ENCODE peak calls at places on chromosome 13, in four cellular contexts. Y is brain microvascular endothelial cell, S is endodermal cell, U is small intestine. F is an unnamed sample. For H3K27me3, the result is how much of the 10 kb centered on the place peaks cover.

GRCh38 chr13:96223231-96223630 is 133.3 kb downstream of the HS6ST3 start:
- DNase-seq in Y (no peak), S (no peak), U (no peak), F (no peak)

GRCh38 chr13:29674532-29674931 is 79.0 kb upstream of the SLC7A1 start:
- DNase-seq in Y (no peak), S (no peak), U (no peak), F (no peak)

GRCh38 chr13:113345486-113345885 is 18.4 kb downstream of the GRTP1 start:
- DNase-seq in Y (no peak), S (no peak), U (no peak), F (no peak)

GRCh38 chr13:40483601-40484000 is 182.8 kb downstream of the FOXO1 start:
- DNase-seq in Y (no peak), S (no peak), U (no peak), F (no peak)

GRCh38 chr13:94660695-94661324 is 51.5 kb downstream of the SOX21 start:
- DNase-seq in Y (peak), S (no peak), U (peak), F (no peak)

GRCh38 chr13:89925107-89925506 is 1422.4 kb upstream of the MIR17HG start:
- DNase-seq in Y (no peak), S (peak), U (peak), F (no peak)

GRCh38 chr13:112451512-112452379 is 75.6 kb downstream of the SPACA7 start:
- DNase-seq in Y (no peak), S (peak), U (no peak), F (no peak)

GRCh38 chr13:96821971-96822370 is 172.3 kb downstream of the OXGR1 start:
- DNase-seq in Y (no peak), S (no peak), U (no peak), F (no peak)

GRCh38 chr13:21372530-21372929 is 86.6 kb downstream of the ZDHHC20 start:
- DNase-seq in Y (no peak), S (no peak), U (no peak), F (no peak)

GRCh38 chr13:100176781-100177389 is 88.0 kb downstream of the PCCA start:
- DNase-seq in Y (peak), S (no peak), U (no peak), F (no peak)

GRCh38 chr13:110772091-110772984 is 58.8 kb downstream of the ING1 start:
- DNase-seq in Y (no peak), S (no peak), U (no peak), F (no peak)

GRCh38 chr13:51881296-51881695 is 19.5 kb downstream of the CCDC70 start:
- DNase-seq in Y (no peak), S (no peak), U (no peak), F (no peak)

GRCh38 chr13:109910131-109910530 is 123.7 kb upstream of the IRS2 start:
- DNase-seq in Y (no peak), S (no peak), U (no peak), F (no peak)

GRCh38 chr13:87669379-87669978 is 1.7 kb upstream of the SLITRK5 start:
- DNase-seq in Y (no peak), S (peak), U (peak), F (peak)

GRCh38 chr13:97243915-97244820 is 22.0 kb downstream of the MBNL2 start:
- DNase-seq in Y (no peak), S (no peak), U (peak), F (no peak)

GRCh38 chr13:40664100-40665060 is 2.1 kb downstream of the FOXO1 start:
- DNase-seq in Y (peak), S (peak), U (peak), F (peak)

GRCh38 chr13:40777166-40777956 is 6.4 kb upstream of the MRPS31 start:
- DNase-seq in Y (peak), S (peak), U (peak), F (no peak)

GRCh38 chr13:48404952-48405351 is 8.0 kb downstream of the LPAR6 start:
- DNase-seq in Y (no peak), S (no peak), U (no peak), F (no peak)

GRCh38 chr13:41622545-41623429 is 165.4 kb downstream of the RGCC start:
- DNase-seq in Y (peak), S (no peak), U (no peak), F (no peak)

GRCh38 chr13:104779311-104779710 is 1713.1 kb upstream of the SLC10A2 start:
- DNase-seq in Y (peak), S (peak), U (no peak), F (no peak)

GRCh38 chr13:23558675-23559536 is 11.3 kb upstream of the TNFRSF19 start:
- DNase-seq in Y (peak), S (no peak), U (no peak), F (no peak)

GRCh38 chr13:40377783-40378182 is 288.7 kb downstream of the FOXO1 start:
- DNase-seq in Y (peak), S (no peak), U (no peak), F (peak)

GRCh38 chr13:33710924-33711323 is 107.0 kb upstream of the RFC3 start:
- DNase-seq in Y (no peak), S (no peak), U (no peak), F (no peak)

GRCh38 chr13:33322965-33323668 is 37.6 kb upstream of the STARD13 start:
- DNase-seq in Y (no peak), S (no peak), U (no peak), F (no peak)

GRCh38 chr13:29817604-29818378 is 32.6 kb downstream of the UBL3 start:
- DNase-seq in Y (no peak), S (no peak), U (no peak), F (no peak)

GRCh38 chr13:64332048-64332447 is 2898.1 kb downstream of the PCDH9 start:
- DNase-seq in Y (no peak), S (no peak), U (no peak), F (no peak)

GRCh38 chr13:62040806-62041205 is 625.2 kb upstream of the PCDH20 start:
- DNase-seq in Y (no peak), S (no peak), U (no peak), F (no peak)

GRCh38 chr13:77338329-77338728 is 11.4 kb upstream of the MYCBP2 start:
- DNase-seq in Y (no peak), S (no peak), U (no peak), F (no peak)

GRCh38 chr13:107203146-107203847 is 635.4 kb upstream of the ARGLU1 start:
- DNase-seq in Y (peak), S (peak), U (peak), F (no peak)

GRCh38 chr13:59625121-59625520 is 538.6 kb downstream of the DIAPH3 start:
- DNase-seq in Y (no peak), S (no peak), U (no peak), F (no peak)

GRCh38 chr13:33349314-33349995 is 63.9 kb upstream of the STARD13 start:
- DNase-seq in Y (peak), S (peak), U (no peak), F (no peak)

GRCh38 chr13:43787998-43788397 is 1.2 kb upstream of the ENOX1 start:
- DNase-seq in Y (peak), S (no peak), U (no peak), F (no peak)

GRCh38 chr13:111474136-111475002 is 153.9 kb downstream of the TEX29 start:
- DNase-seq in Y (peak), S (peak), U (peak), F (peak)

GRCh38 chr13:49225358-49226042 is 5.4 kb downstream of the MLNR start:
- DNase-seq in Y (no peak), S (no peak), U (no peak), F (no peak)

GRCh38 chr13:38888309-38888708 is 102.3 kb downstream of the STOML3 start:
- DNase-seq in Y (peak), S (peak), U (no peak), F (no peak)

GRCh38 chr13:43977911-43978310 is 98.2 kb downstream of the LACC1 start:
- DNase-seq in Y (no peak), S (no peak), U (no peak), F (no peak)

GRCh38 chr13:90708159-90708558 is 639.3 kb upstream of the MIR17HG start:
- DNase-seq in Y (no peak), S (no peak), U (no peak), F (no peak)

DNA sequence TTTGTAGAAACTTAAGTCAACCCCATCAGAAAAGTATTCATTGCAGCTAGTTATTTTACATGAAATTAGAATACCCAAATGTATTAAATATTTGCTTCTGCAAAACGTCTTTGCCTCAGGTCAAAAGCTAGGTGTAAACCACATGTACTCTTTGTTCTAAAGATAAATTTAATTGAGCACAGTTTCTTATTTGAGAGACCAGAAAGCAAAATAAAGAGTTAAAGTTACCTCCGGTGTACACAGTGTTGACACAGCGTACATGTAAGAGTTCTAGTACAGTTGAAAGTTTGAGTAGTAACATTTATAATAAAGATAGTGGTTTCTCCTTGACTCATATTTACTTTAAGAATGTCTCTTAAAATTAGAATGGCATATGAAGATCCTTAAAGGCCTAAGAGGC is 2.8 kb downstream of the LRCH1 start:
- DNase-seq in Y (no peak), S (no peak), U (no peak), F (no peak)
- H3K4me3 ChIP-seq in Y (no peak), S (no peak), U (peak), F (peak)

DNA sequence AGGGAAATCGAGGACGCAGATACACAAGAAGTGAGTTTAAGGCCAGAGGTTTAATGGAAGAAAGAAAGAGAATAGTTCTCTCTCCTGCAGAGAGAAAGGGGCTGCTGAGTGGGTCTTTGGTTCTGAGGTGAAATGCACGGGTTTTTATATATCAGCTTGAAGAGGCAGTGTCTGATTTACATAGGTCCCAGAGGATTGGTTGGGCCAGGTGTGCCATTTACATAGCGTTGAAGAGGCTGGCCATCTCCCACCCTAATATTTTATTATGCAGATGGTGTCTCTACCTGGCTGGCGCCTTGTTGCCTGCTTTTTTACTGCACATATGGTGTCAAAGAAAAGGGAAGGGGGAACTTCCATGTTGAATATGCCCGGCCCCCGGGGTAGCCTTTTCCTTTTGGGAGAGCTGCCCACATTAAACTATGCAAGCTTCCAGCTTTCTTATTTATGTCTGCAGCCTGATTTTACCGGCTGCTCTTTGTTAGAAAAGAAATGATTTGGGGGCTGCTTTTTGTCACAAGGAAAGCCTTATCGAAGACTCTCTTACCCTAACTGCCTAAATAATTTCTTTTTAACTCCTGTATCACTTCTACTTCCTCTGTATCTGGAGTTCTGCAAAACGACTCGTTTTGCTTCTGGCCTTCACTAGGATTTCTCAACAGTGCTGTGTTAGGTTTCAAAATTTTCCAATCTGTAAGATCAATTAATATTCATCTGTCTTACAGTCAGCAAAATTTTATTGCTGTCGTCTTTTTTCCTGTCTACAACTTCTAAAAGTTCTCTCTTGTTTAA is 268.5 kb downstream of the B3GLCT start:
- DNase-seq in Y (no peak), S (no peak), U (no peak), F (no peak)
- H3K27me3 ChIP-seq in Y (under half), S (under half), U (under half), F (under half)

GRCh38 chr13:26048745-26049144 is 3.1 kb downstream of the SHISA2 start:
- DNase-seq in Y (no peak), S (no peak), U (no peak), F (no peak)
- H3K4me3 ChIP-seq in Y (peak), S (peak), U (no peak), F (no peak)

GRCh38 chr13:99039718-99040280 is 61.9 kb upstream of the DOCK9 start:
- DNase-seq in Y (no peak), S (no peak), U (no peak), F (no peak)
- H3K27me3 ChIP-seq in Y (under half), S (under half), U (under half), F (under half)

DNA sequence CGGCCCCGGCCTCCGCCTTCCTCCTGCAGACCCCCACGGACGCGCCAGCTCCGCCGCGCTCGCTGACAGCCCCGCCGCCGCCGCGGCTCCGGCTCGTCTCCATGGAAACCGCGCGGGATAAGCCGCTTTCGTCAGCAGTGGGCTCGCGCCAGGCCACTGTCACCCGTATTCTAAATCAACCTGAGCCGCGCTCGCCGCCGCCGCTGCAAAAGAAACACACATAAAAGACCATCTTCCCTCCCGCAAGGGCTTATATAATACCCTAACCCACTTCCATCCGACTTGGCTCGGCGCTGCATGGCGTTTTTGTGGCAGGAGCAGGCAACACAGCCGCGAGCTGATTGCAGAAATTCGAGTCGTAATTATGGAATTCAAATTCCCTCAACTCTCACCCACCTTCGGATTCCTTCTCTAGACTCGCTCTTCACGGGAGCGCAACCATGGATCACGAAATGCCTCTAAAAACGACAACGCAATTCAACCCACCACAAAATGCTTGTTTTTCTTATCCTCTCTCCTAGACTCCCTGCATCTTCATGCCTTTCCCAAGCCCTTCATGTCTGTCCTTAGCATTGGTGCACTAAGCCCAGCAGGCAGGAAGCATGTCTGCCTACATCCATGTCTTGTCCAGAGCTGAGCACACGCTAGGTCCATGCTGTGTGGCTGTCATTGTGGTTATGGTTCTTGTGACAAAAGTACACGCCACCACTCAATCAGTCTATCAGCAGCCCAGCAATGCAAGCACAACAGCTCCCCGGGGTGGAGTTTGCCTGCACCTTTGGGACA is at the start of gene AMER2:
- DNase-seq in Y (no peak), S (peak), U (no peak), F (no peak)
- H3K4me3 ChIP-seq in Y (peak), S (peak), U (no peak), F (no peak)

DNA sequence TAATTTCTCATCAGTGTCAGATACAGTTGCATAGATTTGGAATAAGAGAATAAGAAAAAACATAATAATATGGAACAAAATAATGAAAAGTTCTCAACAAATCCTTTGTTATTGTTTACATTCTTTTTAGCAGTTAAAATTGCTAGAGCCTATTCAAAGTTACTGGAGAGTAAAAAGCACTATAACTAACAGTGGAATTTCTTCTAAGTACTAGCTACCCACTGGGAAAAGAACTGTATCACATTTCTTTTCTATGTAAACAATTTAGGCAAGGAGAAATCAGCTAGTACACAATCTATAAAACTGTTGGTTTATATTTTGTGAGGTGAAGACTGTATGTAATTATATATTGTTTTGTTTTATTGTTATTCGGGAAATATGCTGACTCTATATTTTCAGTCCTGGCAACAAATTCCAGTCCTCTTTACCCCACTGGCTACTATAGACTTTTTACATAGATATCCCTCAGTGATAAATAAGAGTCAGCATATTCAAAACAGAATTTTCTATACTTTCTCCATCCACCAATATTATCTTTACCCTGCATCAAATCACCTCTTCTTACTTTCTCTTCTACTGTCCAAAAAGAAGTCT is 222.0 kb downstream of the PCDH9 start:
- DNase-seq in Y (no peak), S (no peak), U (no peak), F (no peak)
- H3K27me3 ChIP-seq in Y (under half), S (under half), U (under half), F (under half)

F was measured in CD4-positive, CD25-positive, alpha-beta regulatory T cell.